ENCODE peak calls at places on chromosomes 7 and 10, in ten cellular contexts. One of them, this sample, is unnamed.
A peak's percentile ranks its signal among the peaks of the same experiment; 100 is the strongest.

GRCh38 chr7:45080958-45081669 is 7.7 kb downstream of the NACAD start:
- DNase-seq in astrocyte: no peak
- DNase-seq in sigmoid colon: peak; percentile 56
- DNase-seq in A549: no peak
- DNase-seq in uterus: no peak
- DNase-seq in psoas muscle: no peak
- DNase-seq in WERI-Rb-1: no peak
- DNase-seq in cardiac muscle cell: no peak
- DNase-seq in OCI-LY7: no peak
- DNase-seq in fibroblast of lung: no peak
- DNase-seq in this sample: peak; percentile 68

GRCh38 chr10:44898665-44899064 is 12.5 kb upstream of the TMEM72 start:
- DNase-seq in fibroblast of lung: no peak
- DNase-seq in uterus: no peak
- DNase-seq in sigmoid colon: no peak
- DNase-seq in A549: no peak
- DNase-seq in WERI-Rb-1: no peak
- DNase-seq in OCI-LY7: no peak
- DNase-seq in cardiac muscle cell: no peak
- DNase-seq in psoas muscle: no peak
- DNase-seq in astrocyte: no peak
- DNase-seq in this sample: no peak

GRCh38 chr10:28315140-28315539 is 12.3 kb upstream of the MPP7 start:
- DNase-seq in OCI-LY7: no peak
- DNase-seq in cardiac muscle cell: no peak
- DNase-seq in psoas muscle: no peak
- DNase-seq in uterus: no peak
- DNase-seq in WERI-Rb-1: no peak
- DNase-seq in astrocyte: no peak
- DNase-seq in sigmoid colon: no peak
- DNase-seq in A549: no peak
- DNase-seq in fibroblast of lung: no peak
- DNase-seq in this sample: no peak

GRCh38 chr10:22473459-22473858 is 128.2 kb downstream of the SPAG6 start:
- DNase-seq in fibroblast of lung: peak; percentile 22
- DNase-seq in astrocyte: peak; percentile 2
- DNase-seq in psoas muscle: no peak
- DNase-seq in A549: no peak
- DNase-seq in cardiac muscle cell: no peak
- DNase-seq in OCI-LY7: no peak
- DNase-seq in WERI-Rb-1: no peak
- DNase-seq in sigmoid colon: no peak
- DNase-seq in uterus: no peak
- DNase-seq in this sample: no peak

GRCh38 chr10:96369890-96370574 is 11.2 kb upstream of the OPALIN start:
- DNase-seq in A549: peak; percentile 57
- DNase-seq in OCI-LY7: no peak
- DNase-seq in fibroblast of lung: peak; percentile 10
- DNase-seq in uterus: no peak
- DNase-seq in astrocyte: no peak
- DNase-seq in WERI-Rb-1: no peak
- DNase-seq in sigmoid colon: no peak
- DNase-seq in cardiac muscle cell: no peak
- DNase-seq in psoas muscle: no peak
- DNase-seq in this sample: peak; percentile 65

GRCh38 chr10:15585303-15585715 is 134.4 kb downstream of the ITGA8 start:
- DNase-seq in A549: peak; percentile 27
- DNase-seq in WERI-Rb-1: peak; percentile 63
- DNase-seq in uterus: peak; percentile 40
- DNase-seq in cardiac muscle cell: peak; percentile 69
- DNase-seq in sigmoid colon: no peak
- DNase-seq in fibroblast of lung: peak; percentile 5
- DNase-seq in psoas muscle: peak; percentile 39
- DNase-seq in astrocyte: no peak
- DNase-seq in OCI-LY7: peak; percentile 57
- DNase-seq in this sample: peak; percentile 81

GRCh38 chr7:129741743-129742213 is 130.3 kb downstream of the NRF1 start:
- DNase-seq in sigmoid colon: no peak
- DNase-seq in OCI-LY7: no peak
- DNase-seq in WERI-Rb-1: peak; percentile 58
- DNase-seq in psoas muscle: no peak
- DNase-seq in fibroblast of lung: no peak
- DNase-seq in uterus: no peak
- DNase-seq in A549: no peak
- DNase-seq in astrocyte: no peak
- DNase-seq in cardiac muscle cell: no peak
- DNase-seq in this sample: no peak

GRCh38 chr7:28062197-28062988 is 118.2 kb downstream of the JAZF1 start:
- DNase-seq in fibroblast of lung: peak; percentile 44
- DNase-seq in OCI-LY7: peak; percentile 67
- DNase-seq in cardiac muscle cell: peak; percentile 82
- DNase-seq in A549: peak; percentile 55
- DNase-seq in WERI-Rb-1: peak; percentile 68
- DNase-seq in psoas muscle: peak; percentile 67
- DNase-seq in astrocyte: peak; percentile 32
- DNase-seq in sigmoid colon: peak; percentile 90
- DNase-seq in uterus: peak; percentile 69
- DNase-seq in this sample: no peak

GRCh38 chr10:69869291-69869841 is 67.7 kb downstream of the COL13A1 start:
- DNase-seq in A549: no peak
- DNase-seq in WERI-Rb-1: no peak
- DNase-seq in fibroblast of lung: peak; percentile 81
- DNase-seq in cardiac muscle cell: peak; percentile 67
- DNase-seq in OCI-LY7: no peak
- DNase-seq in sigmoid colon: no peak
- DNase-seq in astrocyte: peak; percentile 79
- DNase-seq in uterus: no peak
- DNase-seq in psoas muscle: no peak
- DNase-seq in this sample: no peak

DNA sequence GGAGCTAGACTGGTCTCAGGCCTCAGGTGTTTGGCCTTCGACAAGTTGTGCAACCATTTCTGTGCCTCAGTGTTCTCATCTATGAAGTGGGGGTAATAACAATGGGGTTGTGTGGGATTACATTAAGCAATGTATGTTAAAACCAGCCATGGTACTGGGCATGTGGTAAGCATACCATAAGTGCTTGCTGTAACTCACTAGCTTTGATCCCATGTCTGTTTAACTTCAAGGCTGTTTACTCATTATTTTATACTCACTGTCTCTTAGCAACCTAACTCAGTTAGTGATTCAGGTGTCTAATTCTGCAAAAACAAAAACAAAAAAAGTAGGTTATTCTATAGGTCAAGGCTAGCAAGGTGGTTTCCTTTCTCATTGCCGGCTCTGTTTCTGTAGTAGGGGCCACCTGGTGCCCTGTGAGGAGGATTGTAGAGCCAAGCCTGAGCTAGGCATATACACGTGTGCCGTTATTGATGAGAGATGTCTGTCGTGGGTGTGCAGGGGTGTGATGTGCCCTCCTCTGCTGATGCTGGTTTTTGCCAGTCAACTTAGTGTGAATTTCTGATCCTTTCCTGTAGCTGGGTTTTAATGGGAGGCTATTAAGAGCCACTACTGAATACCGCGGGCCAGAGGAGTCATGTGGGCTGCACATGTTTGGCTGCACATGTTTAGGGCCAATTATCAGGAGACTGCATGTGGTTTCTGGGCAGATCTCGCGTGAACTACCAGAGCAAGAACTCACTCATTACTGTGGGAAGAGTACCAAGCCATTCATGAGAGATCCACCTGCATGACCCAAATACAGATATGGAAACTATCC is 56.2 kb downstream of the EEPD1 start:
- DNase-seq in astrocyte: no peak
- DNase-seq in cardiac muscle cell: no peak
- DNase-seq in fibroblast of lung: peak; percentile 23
- DNase-seq in WERI-Rb-1: no peak
- DNase-seq in sigmoid colon: peak; percentile 22
- DNase-seq in uterus: no peak
- DNase-seq in OCI-LY7: no peak
- DNase-seq in A549: no peak
- DNase-seq in psoas muscle: no peak
- DNase-seq in this sample: no peak
- H3K27ac ChIP-seq in astrocyte: peak overlapping the region; percentile 93
- H3K27ac ChIP-seq in cardiac muscle cell: peak overlapping the region; percentile 75
- H3K27ac ChIP-seq in fibroblast of lung: no peak overlapping the region
- H3K27ac ChIP-seq in WERI-Rb-1: no peak overlapping the region
- H3K27ac ChIP-seq in sigmoid colon: peak overlapping the region; percentile 84
- H3K27ac ChIP-seq in uterus: no peak overlapping the region
- H3K27ac ChIP-seq in OCI-LY7: no peak overlapping the region
- H3K27ac ChIP-seq in A549: peak overlapping the region; percentile 88
- H3K27ac ChIP-seq in psoas muscle: peak overlapping the region; percentile 79
- H3K27ac ChIP-seq in this sample: no peak overlapping the region

DNA sequence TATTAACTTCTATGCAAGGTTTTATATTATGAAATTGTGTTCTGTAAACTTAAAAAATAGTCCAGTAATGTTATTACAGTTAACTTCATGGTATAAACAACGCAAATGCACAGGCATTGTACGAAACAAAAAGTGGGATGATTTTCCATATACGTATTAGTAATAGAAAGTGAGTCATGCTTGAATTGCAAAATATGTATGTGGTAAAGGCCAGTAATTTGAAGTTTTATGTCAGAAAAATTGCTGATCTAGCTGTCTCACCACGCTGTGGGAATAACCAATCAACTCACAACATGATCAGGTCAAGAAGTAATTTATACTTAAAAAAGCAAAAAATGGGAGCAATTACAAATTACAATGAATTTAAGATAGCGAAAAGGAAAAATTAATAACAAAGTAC is 37.0 kb upstream of the GLI3 start:
- DNase-seq in uterus: no peak
- DNase-seq in cardiac muscle cell: peak; percentile 79
- DNase-seq in astrocyte: peak; percentile 33
- DNase-seq in OCI-LY7: no peak
- DNase-seq in WERI-Rb-1: no peak
- DNase-seq in A549: no peak
- DNase-seq in sigmoid colon: no peak
- DNase-seq in fibroblast of lung: peak; percentile 42
- DNase-seq in psoas muscle: no peak
- DNase-seq in this sample: no peak
- H3K4me3 ChIP-seq in uterus: no peak overlapping the region
- H3K4me3 ChIP-seq in cardiac muscle cell: no peak overlapping the region
- H3K4me3 ChIP-seq in astrocyte: no peak overlapping the region
- H3K4me3 ChIP-seq in OCI-LY7: no peak overlapping the region
- H3K4me3 ChIP-seq in WERI-Rb-1: no peak overlapping the region
- H3K4me3 ChIP-seq in A549: no peak overlapping the region
- H3K4me3 ChIP-seq in sigmoid colon: no peak overlapping the region
- H3K4me3 ChIP-seq in fibroblast of lung: no peak overlapping the region
- H3K4me3 ChIP-seq in psoas muscle: no peak overlapping the region
- H3K4me3 ChIP-seq in this sample: no peak overlapping the region

DNA sequence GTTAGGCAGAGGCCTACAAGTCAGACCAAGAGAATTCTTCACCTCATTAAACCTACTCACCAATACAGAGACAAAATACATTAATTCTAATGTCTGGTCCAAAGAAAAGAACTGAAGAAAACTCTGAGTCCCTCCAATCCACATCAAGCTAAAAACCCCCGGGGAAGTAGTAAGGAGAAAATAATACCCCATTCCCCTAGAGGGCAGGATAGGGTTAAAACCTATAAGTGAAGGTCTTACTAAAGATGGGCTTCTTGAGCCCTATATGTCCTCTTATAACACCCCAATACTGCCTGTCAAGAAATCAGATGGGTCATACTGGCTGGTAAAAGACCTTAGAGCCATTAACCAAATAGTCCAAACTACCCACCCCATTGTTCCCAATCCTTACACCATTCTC is 141.3 kb upstream of the TMEM106B start:
- DNase-seq in cardiac muscle cell: no peak
- DNase-seq in uterus: no peak
- DNase-seq in WERI-Rb-1: no peak
- DNase-seq in A549: no peak
- DNase-seq in astrocyte: no peak
- DNase-seq in sigmoid colon: no peak
- DNase-seq in psoas muscle: no peak
- DNase-seq in fibroblast of lung: no peak
- DNase-seq in OCI-LY7: no peak
- DNase-seq in this sample: no peak
- TF ChIP-seq CTCF in cardiac muscle cell: no peak
- TF ChIP-seq CTCF in uterus: no peak
- TF ChIP-seq CTCF in WERI-Rb-1: no peak
- TF ChIP-seq CTCF in A549: no peak
- TF ChIP-seq CTCF in astrocyte: no peak
- TF ChIP-seq CTCF in sigmoid colon: no peak
- TF ChIP-seq CTCF in psoas muscle: no peak
- TF ChIP-seq CTCF in fibroblast of lung: no peak
- TF ChIP-seq CTCF in OCI-LY7: no peak
- TF ChIP-seq CTCF in this sample: no peak

GRCh38 chr10:26859241-26860025 is 1.3 kb downstream of the ABI1 start:
- DNase-seq in cardiac muscle cell: no peak
- DNase-seq in fibroblast of lung: no peak
- DNase-seq in astrocyte: no peak
- DNase-seq in WERI-Rb-1: no peak
- DNase-seq in A549: no peak
- DNase-seq in psoas muscle: no peak
- DNase-seq in sigmoid colon: no peak
- DNase-seq in uterus: no peak
- DNase-seq in OCI-LY7: no peak
- DNase-seq in this sample: no peak
- H3K27ac ChIP-seq in cardiac muscle cell: peak overlapping the region; percentile 94
- H3K27ac ChIP-seq in fibroblast of lung: peak overlapping the region; percentile 75
- H3K27ac ChIP-seq in astrocyte: peak overlapping the region; percentile 94
- H3K27ac ChIP-seq in WERI-Rb-1: no peak overlapping the region
- H3K27ac ChIP-seq in A549: peak overlapping the region; percentile 94
- H3K27ac ChIP-seq in psoas muscle: peak overlapping the region; percentile 95
- H3K27ac ChIP-seq in sigmoid colon: peak overlapping the region; percentile 93
- H3K27ac ChIP-seq in uterus: peak overlapping the region; percentile 90
- H3K27ac ChIP-seq in OCI-LY7: peak overlapping the region; percentile 95
- H3K27ac ChIP-seq in this sample: peak overlapping the region; percentile 97